ENCODE peak calls at places on chromosome 18, in nine cellular contexts. O is adrenal gland, B is gastrocnemius medialis, X is stomach, Z is endothelial cell of umbilical vein, M is erythroblast, I is esophagus squamous epithelium, G is HCT116, D is suprapubic skin. R is an unnamed sample.
A peak's percentile ranks its signal among the peaks of the same experiment; 100 is the strongest.

GRCh38 chr18:61949946-61950345 is 57.1 kb upstream of the RNF152 start:
- DNase-seq in G (no peak), Z (peak; percentile 83), I (no peak), M (no peak), X (no peak), D (no peak), B (no peak), O (no peak), R (no peak)

GRCh38 chr18:25298853-25299274 is 53.1 kb downstream of the ZNF521 start:
- DNase-seq in Z (peak; percentile 98), B (peak; percentile 64), D (no peak), G (no peak), M (peak; percentile 66), O (no peak), I (no peak), X (no peak), R (no peak)

GRCh38 chr18:70288171-70288850 is 534 bp upstream of the SOCS6 start:
- DNase-seq in G (no peak), Z (peak; percentile 34), O (peak; percentile 52), B (no peak), I (no peak), D (peak; percentile 69), M (peak; percentile 56), X (peak; percentile 53), R (no peak)

GRCh38 chr18:61591200-61591719 is 258.0 kb downstream of the CDH20 start:
- DNase-seq in G (no peak), D (no peak), O (no peak), B (no peak), Z (no peak), M (no peak), I (no peak), X (no peak), R (no peak)

GRCh38 chr18:62878305-62878704 is 163.0 kb downstream of the PHLPP1 start:
- DNase-seq in X (no peak), I (no peak), G (no peak), D (no peak), M (peak; percentile 10), O (peak; percentile 35), B (no peak), Z (no peak), R (no peak)

GRCh38 chr18:6885992-6886823 is 156.7 kb downstream of the ARHGAP28 start:
- DNase-seq in X (peak; percentile 40), D (no peak), G (no peak), Z (peak; percentile 62), B (peak; percentile 15), O (peak; percentile 63), I (no peak), M (peak; percentile 67), R (peak; percentile 13)

GRCh38 chr18:37346048-37346447 is 219.6 kb downstream of the CELF4 start:
- DNase-seq in G (no peak), Z (no peak), B (no peak), D (no peak), M (no peak), O (no peak), I (no peak), X (no peak), R (no peak)

GRCh38 chr18:27599202-27599829 is 414.2 kb upstream of the CHST9 start:
- DNase-seq in G (peak; percentile 24), X (peak; percentile 45), I (no peak), D (no peak), B (no peak), O (peak; percentile 58), M (peak; percentile 66), Z (peak; percentile 33), R (no peak)

GRCh38 chr18:57784034-57784815 is 18.9 kb downstream of the ATP8B1 start:
- DNase-seq in D (no peak), O (peak; percentile 25), X (no peak), B (no peak), Z (peak; percentile 87), M (no peak), I (no peak), G (no peak), R (no peak)

GRCh38 chr18:75211002-75211621 is 515 bp downstream of the TSHZ1 start:
- DNase-seq in X (no peak), Z (peak; percentile 43), I (no peak), B (no peak), O (no peak), G (no peak), D (no peak), M (peak; percentile 71), R (no peak)

GRCh38 chr18:22470511-22471181 is 52.9 kb upstream of the CTAGE1 start:
- DNase-seq in D (no peak), Z (peak; percentile 94), X (peak; percentile 34), G (no peak), O (no peak), B (no peak), I (no peak), M (no peak), R (no peak)

GRCh38 chr18:10482985-10483949 is 28.8 kb downstream of the APCDD1 start:
- DNase-seq in Z (no peak), D (no peak), X (no peak), M (no peak), B (no peak), O (peak; percentile 80), I (no peak), G (no peak), R (no peak)

GRCh38 chr18:51321696-51322095 is 124.2 kb upstream of the MEX3C start:
- DNase-seq in O (no peak), Z (no peak), X (no peak), M (no peak), B (no peak), I (no peak), D (no peak), G (no peak), R (no peak)

GRCh38 chr18:33440384-33441043 is at the start of gene CCDC178:
- DNase-seq in X (peak; percentile 40), D (no peak), O (no peak), M (peak; percentile 80), Z (peak; percentile 6), I (no peak), G (no peak), B (no peak), R (no peak)

DNA sequence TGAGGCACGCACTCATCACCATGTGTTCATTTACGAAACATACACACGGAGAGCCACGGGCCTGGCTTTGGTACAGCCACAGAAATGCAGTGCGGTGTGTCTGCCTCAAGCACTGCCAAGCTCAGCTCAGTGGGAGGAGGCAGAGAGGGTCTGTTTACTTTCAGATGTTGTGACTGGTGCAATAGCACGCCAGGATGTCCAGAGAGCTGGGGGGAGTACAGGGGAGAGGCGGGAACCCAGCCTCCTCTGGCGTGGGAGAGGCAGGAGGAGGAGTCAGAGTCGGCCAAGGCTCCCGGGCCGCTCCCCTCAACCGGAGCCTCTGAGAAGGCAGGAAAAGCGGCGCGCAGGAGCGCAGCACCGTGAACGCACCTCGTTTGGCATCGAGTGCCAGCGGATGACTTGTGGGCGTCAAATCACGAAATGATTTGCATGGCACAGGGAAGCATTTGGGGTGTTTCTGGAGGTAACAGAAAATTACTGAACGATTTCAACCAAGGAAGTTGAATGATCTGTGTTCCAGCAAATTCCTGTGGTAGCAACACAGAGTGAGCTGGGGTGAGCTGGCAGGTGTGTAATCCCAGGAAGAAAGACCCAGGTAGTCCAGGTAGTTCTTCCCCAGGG is 143.0 kb downstream of the ZNF516 start:
- DNase-seq in O (peak; percentile 13), D (peak; percentile 86), I (no peak), B (peak; percentile 39), M (no peak), Z (no peak), X (no peak), G (no peak), R (no peak)
- TF ChIP-seq POLR2A in O (no peak), D (no peak), I (no peak), B (no peak), M (no peak), Z (no peak), X (no peak), G (no peak), R (no peak)

DNA sequence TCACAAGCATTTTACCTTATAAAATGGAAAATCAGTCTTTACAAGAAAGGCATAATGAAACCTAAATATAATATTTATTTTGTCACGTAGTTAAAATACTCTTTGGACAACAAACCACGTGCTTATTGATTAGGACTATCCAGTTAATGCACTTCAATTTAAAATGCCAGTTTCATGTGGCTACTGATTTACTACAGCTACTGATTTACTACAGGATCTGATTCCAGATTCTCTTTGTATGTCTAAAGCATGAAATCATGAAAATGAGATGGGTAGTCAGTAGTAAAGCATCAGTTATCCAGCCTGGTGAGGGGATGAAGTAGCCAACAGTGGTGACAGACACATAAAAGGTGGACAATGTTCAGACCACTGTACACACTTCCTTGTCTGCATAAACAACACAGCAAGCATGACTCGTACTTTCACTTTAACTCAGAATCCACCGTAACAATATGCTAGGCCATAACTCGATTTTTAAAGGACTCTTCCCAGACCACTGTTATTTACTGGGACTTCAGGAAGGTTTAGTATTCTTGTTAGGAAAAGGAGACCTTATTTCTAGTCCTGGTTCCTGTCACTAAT is 24.9 kb downstream of the ACAA2 start:
- DNase-seq in O (no peak), M (peak; percentile 19), Z (peak; percentile 59), G (no peak), B (no peak), I (no peak), X (no peak), D (no peak), R (no peak)
- TF ChIP-seq POLR2A in O (no peak), M (no peak), Z (no peak), G (no peak), B (no peak), I (no peak), X (no peak), D (no peak), R (no peak)

GRCh38 chr18:7901657-7902056 is 334.5 kb downstream of the PTPRM start:
- DNase-seq in M (no peak), B (no peak), G (no peak), I (no peak), D (no peak), Z (no peak), O (no peak), X (no peak), R (no peak)

GRCh38 chr18:7898181-7898580 is 331.1 kb downstream of the PTPRM start:
- DNase-seq in Z (no peak), D (no peak), I (no peak), B (no peak), M (no peak), O (no peak), G (no peak), X (no peak), R (no peak)

GRCh38 chr18:7899078-7899477 is 332.0 kb downstream of the PTPRM start:
- DNase-seq in D (no peak), O (no peak), B (no peak), G (no peak), X (no peak), I (no peak), M (no peak), Z (no peak), R (no peak)

GRCh38 chr18:7904529-7904928 is 337.4 kb downstream of the PTPRM start:
- DNase-seq in G (no peak), X (no peak), Z (no peak), I (no peak), M (no peak), D (no peak), B (no peak), O (no peak), R (peak; percentile 31)

GRCh38 chr18:7902399-7902839 is 335.3 kb downstream of the PTPRM start:
- DNase-seq in G (no peak), X (no peak), B (peak; percentile 35), I (no peak), D (no peak), O (no peak), Z (no peak), M (no peak), R (no peak)
- TF ChIP-seq POLR2A in G (no peak), X (no peak), B (no peak), I (no peak), D (no peak), O (no peak), Z (no peak), M (no peak), R (no peak)

GRCh38 chr18:55589625-55590291 is 1.8 kb upstream of the TCF4 start:
- DNase-seq in I (peak; percentile 67), M (peak; percentile 98), O (peak; percentile 98), D (peak; percentile 98), B (peak; percentile 96), G (no peak), X (peak; percentile 81), Z (peak; percentile 97), R (peak; percentile 54)
- TF ChIP-seq POLR2A in I (no peak), M (peak; percentile 84), O (peak; percentile 69), D (peak; percentile 20), B (peak; percentile 74), G (no peak), X (no peak), Z (peak; percentile 81), R (peak; percentile 76)